ENCODE peak calls at places on chromosomes 2 and 18, in eight cellular contexts. H is psoas muscle, T is GM23338, Z is pancreas, S is upper lobe of right lung, R is cardiac muscle cell, Y is neural progenitor cell, V is tibial artery. L is an unnamed sample.

GRCh38 chr2:75549401-75550253 is 11.1 kb downstream of the EVA1A start:
- DNase-seq in H (no peak), Y (no peak), T (no peak), S (no peak), V (no peak), Z (no peak), R (no peak), L (no peak)

GRCh38 chr2:23294238-23294637 is 90.7 kb upstream of the KLHL29 start:
- DNase-seq in T (peak; percentile 25), V (no peak), S (no peak), R (no peak), Z (no peak), Y (no peak), H (no peak), L (no peak)

GRCh38 chr18:48486762-48487161 is 52.1 kb upstream of the CTIF start:
- DNase-seq in Y (no peak), S (no peak), R (no peak), V (no peak), Z (no peak), T (no peak), H (no peak), L (no peak)

GRCh38 chr2:119574864-119575263 is 30.6 kb downstream of the CFAP221 start:
- DNase-seq in Y (no peak), S (no peak), T (no peak), V (no peak), H (no peak), R (no peak), Z (no peak), L (no peak)

GRCh38 chr2:10303174-10303633 is 500 bp downstream of the HPCAL1 start:
- DNase-seq in R (no peak), S (no peak), T (no peak), H (peak; percentile 61), Z (peak; percentile 70), Y (peak; percentile 41), V (no peak), L (no peak)

GRCh38 chr2:96485350-96485749 is 19.8 kb downstream of the NEURL3 start:
- DNase-seq in T (no peak), Z (no peak), Y (no peak), H (no peak), R (no peak), S (no peak), V (no peak), L (no peak)

GRCh38 chr2:30971291-30972025 is 164.2 kb upstream of the CAPN13 start:
- DNase-seq in H (no peak), T (no peak), R (no peak), Y (no peak), Z (no peak), V (no peak), S (no peak), L (no peak)

GRCh38 chr18:2984703-2985261 is 28.2 kb downstream of the LPIN2 start:
- DNase-seq in Y (peak; percentile 31), T (no peak), S (no peak), H (no peak), R (no peak), V (no peak), Z (no peak), L (no peak)

GRCh38 chr18:8912348-8913057 is 190.0 kb upstream of the NDUFV2 start:
- DNase-seq in Z (peak; percentile 55), T (peak; percentile 51), V (no peak), Y (peak; percentile 26), S (peak; percentile 70), R (peak; percentile 0), H (no peak), L (no peak)

GRCh38 chr2:28981620-28982371 is 698 bp downstream of the TOGARAM2 start:
- DNase-seq in Y (no peak), S (no peak), R (no peak), H (no peak), Z (no peak), T (no peak), V (no peak), L (no peak)

GRCh38 chr2:38446418-38446817 is 69.3 kb upstream of the ATL2 start:
- DNase-seq in H (no peak), T (peak; percentile 23), Z (no peak), V (no peak), R (no peak), S (no peak), Y (peak; percentile 18), L (no peak)

GRCh38 chr2:71865391-71865965 is 282.2 kb downstream of the CYP26B1 start:
- DNase-seq in R (no peak), Y (no peak), T (no peak), V (no peak), S (no peak), Z (no peak), H (no peak), L (no peak)

GRCh38 chr18:44473394-44474066 is 207.2 kb upstream of the SETBP1 start:
- DNase-seq in R (no peak), H (no peak), T (no peak), Z (no peak), S (no peak), Y (no peak), V (no peak), L (no peak)

GRCh38 chr2:196607073-196607472 is 32.4 kb upstream of the CCDC150 start:
- DNase-seq in Z (no peak), Y (no peak), T (no peak), R (no peak), V (no peak), H (no peak), S (no peak), L (no peak)

GRCh38 chr2:7057865-7058400 is 140.7 kb downstream of the RNF144A start:
- DNase-seq in S (no peak), H (no peak), Z (no peak), V (no peak), Y (no peak), R (no peak), T (no peak), L (no peak)

GRCh38 chr2:165357758-165358157 is 111.7 kb upstream of the CSRNP3 start:
- DNase-seq in R (no peak), Y (no peak), T (no peak), V (no peak), S (no peak), H (no peak), Z (no peak), L (no peak)

GRCh38 chr2:26846334-26846863 is 1.5 kb upstream of the DPYSL5 start:
- DNase-seq in R (peak; percentile 91), T (peak; percentile 96), H (peak; percentile 83), Y (peak; percentile 95), V (peak; percentile 42), S (peak; percentile 82), Z (peak; percentile 85), L (peak; percentile 44)

DNA sequence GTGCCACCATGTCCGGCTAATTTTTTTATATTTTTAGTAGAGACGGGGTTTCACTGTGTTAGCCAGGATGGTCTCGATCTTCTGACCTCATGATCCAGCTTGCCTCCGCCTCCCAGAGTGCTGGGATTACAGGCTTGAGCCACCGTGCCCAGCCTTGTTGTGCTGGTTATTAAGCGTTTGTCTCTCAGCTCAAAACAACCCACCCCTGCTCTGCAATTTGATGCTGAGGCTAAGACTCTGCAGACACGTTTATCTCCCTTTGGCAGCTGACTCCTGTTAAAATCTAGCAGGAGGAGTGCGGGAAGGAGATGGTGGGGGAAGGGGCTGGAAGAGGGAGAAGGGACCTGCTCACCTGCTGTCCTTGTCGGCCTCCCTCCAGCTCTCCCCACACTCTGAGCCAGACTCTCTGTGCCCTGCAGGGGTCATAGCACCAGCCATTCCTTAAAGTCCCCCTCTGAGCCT is 29.9 kb upstream of the IMPA2 start:
- DNase-seq in Z (no peak), Y (peak; percentile 21), H (no peak), V (no peak), R (peak; percentile 18), T (peak; percentile 31), S (no peak), L (no peak)
- TF ChIP-seq CTCF in Z (no peak), Y (no peak), H (no peak), V (no peak), R (no peak), T (no peak), S (no peak), L (no peak)

DNA sequence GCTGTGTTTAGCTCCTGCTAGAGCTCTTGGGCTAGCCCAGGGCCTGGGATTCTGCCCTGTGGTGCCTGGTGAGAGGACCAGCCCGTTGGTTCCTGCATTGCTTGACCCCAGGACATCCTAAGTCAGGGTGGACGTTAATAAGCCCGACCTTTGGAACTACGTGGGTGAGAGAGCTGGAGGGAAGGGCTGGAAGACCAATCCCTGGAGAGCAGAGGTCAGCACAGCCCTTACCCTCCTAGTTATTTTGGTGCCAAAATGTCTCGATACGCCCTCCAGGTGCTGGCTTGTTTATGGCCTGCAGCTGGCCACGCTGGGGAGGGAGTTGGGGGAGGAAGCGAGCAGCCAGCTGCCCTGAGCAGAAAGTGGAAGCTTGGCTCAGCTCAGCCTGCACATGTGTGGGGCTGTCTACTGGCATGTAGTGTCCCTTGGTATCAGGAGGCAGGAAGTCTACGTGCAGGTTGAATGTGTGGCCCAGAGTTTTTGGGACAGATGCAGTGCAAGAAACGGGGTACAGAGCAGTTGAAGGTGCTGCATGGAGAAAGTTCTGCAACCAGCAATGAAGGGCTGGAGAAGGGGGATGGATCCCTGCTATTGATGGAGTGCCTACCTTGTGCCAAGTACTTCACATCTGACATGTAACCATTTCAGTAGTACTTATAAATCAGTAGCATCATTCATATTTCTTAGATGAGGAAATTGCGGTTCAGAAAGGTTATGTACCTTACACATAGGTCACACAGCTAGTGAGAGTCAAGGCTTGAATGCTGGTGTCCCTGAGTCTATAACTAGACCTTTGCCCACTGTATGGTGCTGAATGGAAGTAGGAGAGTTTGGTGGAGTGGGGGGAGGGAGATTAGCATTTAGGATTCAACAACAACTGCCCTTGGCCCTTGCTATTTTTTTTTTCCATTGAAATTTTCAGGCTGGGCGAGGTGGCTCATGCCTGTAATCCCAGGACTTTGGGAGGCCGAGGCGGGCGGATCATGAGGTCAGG is 5.0 kb upstream of the DGKD start:
- DNase-seq in R (no peak), Y (no peak), V (peak; percentile 58), T (no peak), Z (no peak), S (peak; percentile 62), H (peak; percentile 77), L (no peak)
- H3K4me1 ChIP-seq in R (peaks cover 5% of the 10 kb centered on the region), Y (no peaks in the 10 kb centered on the region), V (peaks cover 14% of the 10 kb centered on the region), T (no peaks in the 10 kb centered on the region), Z (no peaks in the 10 kb centered on the region), S (peaks cover 8% of the 10 kb centered on the region), H (peaks cover 26% of the 10 kb centered on the region), L (no peaks in the 10 kb centered on the region)

DNA sequence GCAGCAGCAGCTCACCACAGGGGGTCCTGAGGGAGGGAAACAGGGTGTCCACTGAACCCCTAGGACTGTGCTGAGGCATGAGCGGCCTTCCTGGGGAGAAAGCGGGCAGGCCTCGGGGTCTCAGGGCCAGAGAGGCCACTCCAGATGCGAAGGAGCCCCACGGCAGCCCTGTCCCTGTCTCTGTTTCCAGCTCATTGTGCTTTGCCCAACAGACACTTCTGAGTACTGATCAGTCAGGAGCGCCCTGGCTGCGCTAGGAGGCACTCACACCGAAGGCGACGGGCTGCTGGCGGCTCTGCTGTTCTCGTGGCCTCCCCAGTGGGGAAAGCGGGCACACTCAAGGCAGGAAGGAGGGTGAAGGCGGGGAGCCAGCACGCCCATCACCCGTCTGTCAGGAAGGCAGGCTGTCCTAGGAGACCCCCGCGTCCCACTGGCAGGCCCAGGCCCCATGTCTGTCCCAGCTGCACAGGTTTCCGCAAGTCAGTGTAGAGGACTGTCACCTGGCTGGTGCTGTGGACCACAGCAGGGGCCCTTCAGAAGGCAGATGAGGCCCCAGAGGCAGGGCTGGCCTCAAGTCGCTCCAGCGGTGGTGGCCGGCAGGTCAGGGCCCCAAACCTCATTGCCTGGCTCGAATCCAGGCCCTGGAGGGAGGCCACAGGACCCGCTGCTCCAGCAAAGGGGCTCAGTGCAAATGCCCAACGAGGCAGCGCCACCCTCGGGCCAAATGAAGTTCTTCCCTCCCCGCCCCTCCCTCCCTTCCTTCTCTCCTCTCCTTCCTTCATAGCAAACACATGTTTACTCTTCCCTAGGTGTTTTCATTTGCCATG is 6.8 kb downstream of the ESPNL start:
- DNase-seq in H (peak; percentile 39), S (peak; percentile 61), Z (peak; percentile 67), Y (peak; percentile 67), T (peak; percentile 76), V (peak; percentile 18), R (peak; percentile 48), L (no peak)
- TF ChIP-seq CTCF in H (no peak), S (no peak), Z (no peak), Y (peak; percentile 53), T (peak; percentile 39), V (no peak), R (peak; percentile 17), L (no peak)

GRCh38 chr2:127655209-127656073 is 9.5 kb downstream of the GPR17 start:
- DNase-seq in H (peak; percentile 46), R (no peak), Y (peak; percentile 83), S (no peak), T (no peak), V (no peak), Z (no peak), L (no peak)
- H3K4me1 ChIP-seq in H (no peaks in the 10 kb centered on the region), R (peaks cover 17% of the 10 kb centered on the region), Y (peaks cover 16% of the 10 kb centered on the region), S (peaks cover 5% of the 10 kb centered on the region), T (no peaks in the 10 kb centered on the region), V (peaks cover 91% of the 10 kb centered on the region), Z (no peaks in the 10 kb centered on the region), L (no peaks in the 10 kb centered on the region)